ENCODE peak calls at places on chromosome 20, in ten cellular contexts. N is upper lobe of right lung; J is lung; U is left lung; Y is CD8-positive, alpha-beta T cell; H is PC-3; K is stomach; L is HepG2; E is OCI-LY7; G is cardiac muscle cell. M is an unnamed sample.

GRCh38 chr20:8331740-8332412 is 199.8 kb downstream of the PLCB1 start:
- DNase-seq in Y (no peak), N (no peak), G (no peak), K (no peak), H (peak; percentile 20), E (no peak), L (peak; percentile 86), J (no peak), U (peak; percentile 40), M (peak; percentile 79)

GRCh38 chr20:33566781-33567603 is 77.1 kb downstream of the CBFA2T2 start:
- DNase-seq in L (no peak), U (no peak), H (no peak), J (no peak), K (no peak), Y (no peak), G (no peak), E (no peak), N (no peak), M (no peak)

GRCh38 chr20:21027569-21027968 is 78.6 kb downstream of the LINC00237 start:
- DNase-seq in H (peak; percentile 73), L (peak; percentile 75), N (no peak), K (no peak), J (no peak), G (peak; percentile 22), U (no peak), E (no peak), Y (no peak), M (no peak)

GRCh38 chr20:21076073-21076472 is 30.1 kb downstream of the LINC00237 start:
- DNase-seq in E (no peak), U (no peak), G (no peak), H (no peak), L (no peak), N (no peak), K (no peak), J (no peak), Y (no peak), M (no peak)

GRCh38 chr20:61280217-61280980 is 28.3 kb downstream of the CDH4 start:
- DNase-seq in E (no peak), K (no peak), J (no peak), N (no peak), H (no peak), Y (no peak), U (no peak), G (no peak), L (no peak), M (no peak)

GRCh38 chr20:10412591-10413408 is 21.2 kb downstream of the MKKS start:
- DNase-seq in J (no peak), Y (no peak), K (no peak), E (no peak), U (no peak), L (no peak), G (no peak), H (peak; percentile 25), N (no peak), M (peak; percentile 15)

GRCh38 chr20:58623579-58624473 is 27.3 kb upstream of the STX16 start:
- DNase-seq in H (peak; percentile 99), L (peak; percentile 68), U (peak; percentile 68), E (no peak), Y (no peak), G (no peak), K (no peak), N (no peak), J (no peak), M (peak; percentile 94)

GRCh38 chr20:34938466-34939163 is 17.0 kb downstream of the GSS start:
- DNase-seq in K (peak; percentile 91), H (no peak), N (peak; percentile 82), U (peak; percentile 76), L (no peak), G (no peak), E (no peak), Y (no peak), J (peak; percentile 51), M (no peak)

GRCh38 chr20:62141397-62142251 is 1.6 kb downstream of the PSMA7 start:
- DNase-seq in G (peak; percentile 43), K (no peak), U (no peak), N (no peak), J (no peak), Y (peak; percentile 33), L (peak; percentile 64), H (peak; percentile 41), E (peak; percentile 38), M (peak; percentile 54)

GRCh38 chr20:35845561-35845960 is 73.7 kb downstream of the PHF20 start:
- DNase-seq in H (no peak), K (no peak), N (no peak), G (no peak), U (no peak), E (no peak), J (no peak), Y (no peak), L (no peak), M (peak; percentile 39)

GRCh38 chr20:19823971-19824370 is 65.9 kb downstream of the RIN2 start:
- DNase-seq in E (no peak), H (no peak), L (no peak), K (no peak), G (no peak), Y (no peak), N (no peak), U (no peak), J (no peak), M (no peak)

GRCh38 chr20:60172306-60172984 is 214.2 kb downstream of the CDH26 start:
- DNase-seq in N (no peak), H (no peak), G (no peak), J (no peak), U (no peak), E (no peak), K (no peak), Y (no peak), L (no peak), M (peak; percentile 33)

GRCh38 chr20:48681201-48681881 is 146.5 kb downstream of the PREX1 start:
- DNase-seq in Y (no peak), H (no peak), N (no peak), E (no peak), U (no peak), L (no peak), J (no peak), G (no peak), K (no peak), M (no peak)

DNA sequence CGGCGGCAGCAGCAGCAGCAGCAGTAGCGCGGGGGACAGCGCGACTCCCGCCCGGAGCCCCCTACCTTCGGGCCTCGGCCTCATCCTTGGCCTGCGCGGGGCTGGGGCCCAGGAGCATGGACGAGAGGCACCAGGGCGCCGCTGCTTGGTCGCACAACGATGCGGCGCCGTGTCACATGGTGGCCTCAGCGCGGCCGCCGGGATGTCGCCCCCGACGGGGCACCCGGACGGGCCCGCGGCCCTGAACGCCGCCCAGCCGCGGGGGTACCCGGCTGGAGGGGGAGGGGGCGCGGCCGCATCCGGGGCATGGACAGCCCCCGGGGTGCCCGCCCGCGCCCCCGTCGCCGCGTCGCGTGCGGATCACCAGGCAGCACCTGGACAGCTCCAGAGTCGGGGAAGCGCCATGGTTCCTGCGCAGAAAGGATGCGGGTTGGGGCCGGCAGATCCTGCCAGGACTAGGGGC is 57.1 kb downstream of the CDH22 start:
- DNase-seq in Y (no peak), U (no peak), E (no peak), K (no peak), N (no peak), L (no peak), G (peak; percentile 65), J (no peak), H (no peak), M (no peak)
- H3K4me3 ChIP-seq in Y (no peak overlapping the region), U (no peak overlapping the region), E (no peak overlapping the region), K (no peak overlapping the region), N (no peak overlapping the region), L (no peak overlapping the region), G (no peak overlapping the region), J (no peak overlapping the region), H (no peak overlapping the region), M (no peak overlapping the region)

GRCh38 chr20:40728470-40728869 is 39.4 kb upstream of the MAFB start:
- DNase-seq in J (no peak), L (no peak), U (no peak), E (peak; percentile 41), G (no peak), Y (no peak), N (no peak), K (no peak), H (peak; percentile 37), M (no peak)
- TF ChIP-seq CTCF in J (no peak), L (no peak), U (no peak), E (peak; percentile 80), G (peak; percentile 23), Y (no peak), N (peak; percentile 5), K (no peak), H (peak; percentile 68), M (peak; percentile 46)

GRCh38 chr20:47535088-47535487 is 33.4 kb downstream of the NCOA3 start:
- DNase-seq in J (no peak), N (no peak), G (no peak), L (peak; percentile 41), E (peak; percentile 60), H (no peak), K (no peak), Y (no peak), U (no peak), M (no peak)

GRCh38 chr20:47532002-47532401 is 30.3 kb downstream of the NCOA3 start:
- DNase-seq in K (no peak), L (no peak), U (no peak), N (no peak), H (no peak), G (no peak), J (no peak), E (no peak), Y (no peak), M (no peak)

GRCh38 chr20:47531468-47531867 is 29.8 kb downstream of the NCOA3 start:
- DNase-seq in U (no peak), K (no peak), N (no peak), G (no peak), J (no peak), Y (no peak), E (no peak), L (no peak), H (no peak), M (no peak)

GRCh38 chr20:47534405-47534804 is 32.7 kb downstream of the NCOA3 start:
- DNase-seq in Y (no peak), J (no peak), L (no peak), U (no peak), H (no peak), K (no peak), E (no peak), N (no peak), G (no peak), M (no peak)

GRCh38 chr20:47533518-47534062 is 31.9 kb downstream of the NCOA3 start:
- DNase-seq in Y (no peak), L (no peak), E (no peak), J (no peak), K (no peak), N (no peak), U (no peak), G (no peak), H (no peak), M (no peak)
- H3K4me3 ChIP-seq in Y (no peak overlapping the region), L (no peak overlapping the region), E (no peak overlapping the region), J (no peak overlapping the region), K (no peak overlapping the region), N (no peak overlapping the region), U (no peak overlapping the region), G (no peak overlapping the region), H (no peak overlapping the region), M (no peak overlapping the region)

DNA sequence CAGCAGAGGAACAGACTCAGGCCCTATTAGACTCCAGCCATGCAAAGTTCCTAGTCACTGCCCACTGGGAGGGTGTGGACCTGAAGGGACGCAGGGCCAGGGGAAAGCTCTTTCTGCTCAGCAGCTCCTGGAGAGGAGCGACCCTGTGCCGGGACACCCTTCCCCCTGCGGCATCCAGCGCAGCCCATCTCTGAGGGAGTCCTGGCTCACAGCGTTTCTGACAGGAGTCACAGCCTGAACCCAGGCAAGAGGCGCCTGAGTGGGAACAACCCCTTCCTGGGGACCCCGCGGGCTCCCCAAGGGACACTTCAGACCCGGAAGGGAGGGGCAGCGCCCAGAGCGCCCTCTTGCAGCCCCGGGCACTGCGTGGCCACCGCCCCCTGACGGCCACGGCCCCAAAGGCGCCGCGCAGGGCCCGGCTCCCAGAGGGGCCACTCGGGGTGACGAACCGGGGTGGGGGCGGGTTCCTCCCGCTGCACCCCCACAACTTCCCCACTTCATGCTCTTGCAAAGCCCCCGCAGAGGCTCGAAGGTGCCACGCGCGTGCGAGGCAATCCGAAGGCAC is 853 bp downstream of the UCKL1 start:
- DNase-seq in N (peak; percentile 86), K (no peak), L (peak; percentile 33), U (no peak), G (peak; percentile 52), E (peak; percentile 34), Y (peak; percentile 46), H (peak; percentile 35), J (no peak), M (no peak)
- TF ChIP-seq CTCF in N (peak; percentile 48), K (no peak), L (peak; percentile 69), U (peak; percentile 16), G (peak; percentile 50), E (peak; percentile 52), Y (peak; percentile 27), H (peak; percentile 62), J (peak; percentile 11), M (no peak)